ENCODE peak calls at places on chromosome 15, in five cellular contexts. K is A549, T is IMR-90, U is NT2/D1, S is H1. W is an unnamed sample. For H3K4me1, the result is how much of the 10 kb centered on the place peaks cover.

GRCh38 chr15:68304611-68305337 is 27.2 kb downstream of the FEM1B start:
- DNase-seq in K (no peak), T (no peak), U (no peak), S (peak), W (peak)

GRCh38 chr15:86743283-86743903 is 663.7 kb downstream of the AGBL1 start:
- DNase-seq in K (peak), T (no peak), U (peak), S (peak), W (no peak)

GRCh38 chr15:85542895-85543331 is 162.5 kb downstream of the AKAP13 start:
- DNase-seq in K (no peak), T (peak), U (no peak), S (no peak), W (no peak)

GRCh38 chr15:67127925-67128324 is 62.5 kb downstream of the SMAD3 start:
- DNase-seq in K (peak), T (peak), U (no peak), S (no peak), W (no peak)

GRCh38 chr15:31494786-31495185 is 168.2 kb downstream of the KLF13 start:
- DNase-seq in K (no peak), T (no peak), U (no peak), S (peak), W (no peak)

GRCh38 chr15:59611277-59612260 is at the start of gene GCNT3:
- DNase-seq in K (peak), T (peak), U (no peak), S (no peak), W (no peak)

GRCh38 chr15:98226149-98226548 is 265.6 kb downstream of the ARRDC4 start:
- DNase-seq in K (no peak), T (no peak), U (no peak), S (no peak), W (no peak)

GRCh38 chr15:85475711-85476110 is 95.3 kb downstream of the AKAP13 start:
- DNase-seq in K (no peak), T (no peak), U (no peak), S (no peak), W (no peak)

GRCh38 chr15:77527164-77527778 is 105.4 kb downstream of the LINGO1 start:
- DNase-seq in K (no peak), T (peak), U (no peak), S (no peak), W (no peak)

GRCh38 chr15:59199775-59200465 is 6.7 kb upstream of the LDHAL6B start:
- DNase-seq in K (peak), T (peak), U (no peak), S (no peak), W (no peak)

GRCh38 chr15:72242775-72243370 is 11.9 kb upstream of the PKM start:
- DNase-seq in K (no peak), T (no peak), U (peak), S (no peak), W (no peak)

GRCh38 chr15:33016405-33017024 is 178.0 kb downstream of the FMN1 start:
- DNase-seq in K (no peak), T (no peak), U (no peak), S (no peak), W (no peak)

GRCh38 chr15:77838061-77838460 is 205.3 kb upstream of the LINGO1 start:
- DNase-seq in K (no peak), T (no peak), U (no peak), S (no peak), W (no peak)

GRCh38 chr15:92813440-92813839 is 86.7 kb upstream of the CHD2 start:
- DNase-seq in K (no peak), T (no peak), U (no peak), S (no peak), W (no peak)

GRCh38 chr15:44883219-44883900 is 73.1 kb upstream of the TERB2 start:
- DNase-seq in K (no peak), T (no peak), U (no peak), S (no peak), W (no peak)

GRCh38 chr15:64052925-64053491 is 6.7 kb upstream of the DAPK2 start:
- DNase-seq in K (no peak), T (no peak), U (no peak), S (no peak), W (no peak)

GRCh38 chr15:92818658-92819311 is 81.3 kb upstream of the CHD2 start:
- DNase-seq in K (no peak), T (no peak), U (no peak), S (no peak), W (no peak)

GRCh38 chr15:92631721-92632120 is 23.9 kb downstream of the FAM174B start:
- DNase-seq in K (no peak), T (no peak), U (no peak), S (no peak), W (no peak)

GRCh38 chr15:68482246-68482645 is 50.3 kb upstream of the ITGA11 start:
- DNase-seq in K (no peak), T (no peak), U (no peak), S (no peak), W (no peak)

GRCh38 chr15:70974004-70974832 is 81.6 kb downstream of the LRRC49 start:
- DNase-seq in K (peak), T (peak), U (peak), S (peak), W (no peak)

GRCh38 chr15:70504305-70504951 is 258.9 kb downstream of the UACA start:
- DNase-seq in K (peak), T (peak), U (no peak), S (no peak), W (no peak)

GRCh38 chr15:67771201-67771600 is 54.1 kb upstream of the SKOR1 start:
- DNase-seq in K (no peak), T (no peak), U (no peak), S (no peak), W (no peak)

GRCh38 chr15:45121020-45121419 is 6.9 kb downstream of the DUOXA2 start:
- DNase-seq in K (no peak), T (no peak), U (no peak), S (no peak), W (no peak)

GRCh38 chr15:70703483-70703882 is 59.9 kb downstream of the UACA start:
- DNase-seq in K (peak), T (no peak), U (no peak), S (no peak), W (no peak)

GRCh38 chr15:42133892-42134502 is 22.4 kb downstream of the PLA2G4F start:
- DNase-seq in K (peak), T (peak), U (peak), S (peak), W (peak)

GRCh38 chr15:28918141-28918983 is 32.6 kb downstream of the APBA2 start:
- DNase-seq in K (peak), T (no peak), U (peak), S (peak), W (no peak)

GRCh38 chr15:56934269-56934668 is 15.8 kb downstream of the TCF12 start:
- DNase-seq in K (peak), T (peak), U (no peak), S (no peak), W (no peak)

GRCh38 chr15:90451215-90451850 is 63.3 kb downstream of the IQGAP1 start:
- DNase-seq in K (peak), T (peak), U (peak), S (no peak), W (no peak)

GRCh38 chr15:100720406-100720967 is 118.1 kb downstream of the ASB7 start:
- DNase-seq in K (no peak), T (no peak), U (no peak), S (peak), W (no peak)

GRCh38 chr15:81744364-81744763 is 301.5 kb downstream of the MEX3B start:
- DNase-seq in K (no peak), T (no peak), U (no peak), S (no peak), W (no peak)

GRCh38 chr15:39788108-39788507 is 5.5 kb upstream of the FSIP1 start:
- DNase-seq in K (no peak), T (peak), U (no peak), S (no peak), W (no peak)

GRCh38 chr15:39785806-39786205 is 3.2 kb upstream of the FSIP1 start:
- DNase-seq in K (no peak), T (no peak), U (no peak), S (no peak), W (no peak)

GRCh38 chr15:39787479-39787878 is 4.8 kb upstream of the FSIP1 start:
- DNase-seq in K (no peak), T (no peak), U (no peak), S (no peak), W (no peak)

GRCh38 chr15:39785139-39785538 is 2.5 kb upstream of the FSIP1 start:
- DNase-seq in K (no peak), T (no peak), U (no peak), S (no peak), W (no peak)

GRCh38 chr15:39786444-39787056 is 3.9 kb upstream of the FSIP1 start:
- DNase-seq in K (peak), T (peak), U (no peak), S (no peak), W (no peak)
- H3K4me1 ChIP-seq in K (under half), T (under half), U (under half), S (under half), W (under half)

GRCh38 chr15:75121547-75121946 is 80.1 kb upstream of the C15orf39 start:
- DNase-seq in K (no peak), T (no peak), U (no peak), S (no peak), W (no peak)
- H3K4me1 ChIP-seq in K (under half), T (under half), U (under half), S (under half), W (under half)

GRCh38 chr15:88630798-88631463 is 7.9 kb upstream of the ISG20 start:
- DNase-seq in K (no peak), T (no peak), U (no peak), S (no peak), W (no peak)
- H3K4me1 ChIP-seq in K (half or more), T (under half), U (under half), S (under half), W (under half)

GRCh38 chr15:80127911-80128310 is 24.9 kb upstream of the FAH start:
- DNase-seq in K (no peak), T (peak), U (no peak), S (no peak), W (no peak)

GRCh38 chr15:80120636-80121035 is 32.2 kb upstream of the FAH start:
- DNase-seq in K (no peak), T (no peak), U (no peak), S (no peak), W (no peak)

GRCh38 chr15:80121546-80121945 is 31.3 kb upstream of the FAH start:
- DNase-seq in K (no peak), T (no peak), U (no peak), S (no peak), W (no peak)

GRCh38 chr15:80118956-80119355 is 33.8 kb upstream of the FAH start:
- DNase-seq in K (no peak), T (no peak), U (no peak), S (no peak), W (no peak)

GRCh38 chr15:80123034-80123433 is 29.8 kb upstream of the FAH start:
- DNase-seq in K (no peak), T (no peak), U (no peak), S (no peak), W (no peak)
- H3K4me1 ChIP-seq in K (under half), T (under half), U (under half), S (under half), W (under half)